ENCODE peak calls at places on chromosomes 13 and 19, in seven cellular contexts. S is PC-3, E is cardiac muscle cell, A is left lung, R is AG08396, X is fibroblast of villous mesenchyme, I is A549. T is an unnamed sample.

GRCh38 chr13:24502567-24503375 is 9.8 kb downstream of the PARP4 start:
- DNase-seq in S (peak), E (peak), A (no peak), R (peak), X (peak), I (peak), T (peak)

GRCh38 chr19:54247106-54247930 is 4.7 kb upstream of the LILRA6 start:
- DNase-seq in S (no peak), E (no peak), A (no peak), R (no peak), X (no peak), I (no peak), T (no peak)

GRCh38 chr13:75603038-75603437 is 33.1 kb upstream of the LMO7 start:
- DNase-seq in S (no peak), E (no peak), A (no peak), R (no peak), X (no peak), I (no peak), T (no peak)

GRCh38 chr13:41945926-41946325 is 15.0 kb downstream of the VWA8 start:
- DNase-seq in S (no peak), E (no peak), A (no peak), R (no peak), X (no peak), I (no peak), T (no peak)

GRCh38 chr13:72384186-72384823 is 343.1 kb downstream of the MZT1 start:
- DNase-seq in S (no peak), E (peak), A (no peak), R (no peak), X (no peak), I (no peak), T (no peak)

GRCh38 chr19:51821511-51821910 is 26.6 kb downstream of the FPR3 start:
- DNase-seq in S (no peak), E (no peak), A (no peak), R (no peak), X (no peak), I (no peak), T (no peak)

GRCh38 chr13:41232715-41233114 is 30.7 kb downstream of the MTRF1 start:
- DNase-seq in S (no peak), E (no peak), A (no peak), R (no peak), X (no peak), I (no peak), T (no peak)

GRCh38 chr19:45104658-45105384 is 11.8 kb downstream of the PPP1R37 start:
- DNase-seq in S (no peak), E (no peak), A (no peak), R (no peak), X (no peak), I (no peak), T (no peak)

GRCh38 chr13:39385154-39385553 is 217.8 kb downstream of the LHFPL6 start:
- DNase-seq in S (no peak), E (no peak), A (no peak), R (no peak), X (no peak), I (no peak), T (peak)

T was measured in Daoy.